ENCODE peak calls at places on chromosome 22, in ten cellular contexts. Q is kidney; P is fibroblast of lung; E is hepatocyte; X is CD4-positive, CD25-positive, alpha-beta regulatory T cell; Y is MM.1S; I is heart left ventricle; D is iPS DF 6.9; G is Karpas-422; O is aorta. B is an unnamed sample.

GRCh38 chr22:17119481-17120202 is 1.5 kb downstream of the TMEM121B start:
- DNase-seq in Q (no peak), P (peak; percentile 17), E (no peak), X (no peak), Y (no peak), I (no peak), D (peak; percentile 64), G (peak; percentile 78), O (no peak), B (no peak)

GRCh38 chr22:27892064-27892463 is 27.0 kb downstream of the PITPNB start:
- DNase-seq in Q (no peak), P (no peak), E (no peak), X (no peak), Y (no peak), I (peak; percentile 80), D (no peak), G (no peak), O (no peak), B (no peak)

GRCh38 chr22:41598891-41599635 is 9.4 kb upstream of the PMM1 start:
- DNase-seq in Q (peak; percentile 13), P (no peak), E (no peak), X (no peak), Y (no peak), I (no peak), D (no peak), G (no peak), O (no peak), B (no peak)

GRCh38 chr22:46078241-46079092 is 71.9 kb upstream of the PPARA start:
- DNase-seq in Q (peak; percentile 92), P (peak; percentile 62), E (no peak), X (no peak), Y (no peak), I (peak; percentile 87), D (no peak), G (no peak), O (peak; percentile 78), B (peak; percentile 75)

GRCh38 chr22:50481440-50482106 is at the start of gene ADM2:
- DNase-seq in Q (peak; percentile 84), P (peak; percentile 31), E (peak; percentile 73), X (peak; percentile 64), Y (no peak), I (no peak), D (no peak), G (no peak), O (peak; percentile 47), B (peak; percentile 70)

GRCh38 chr22:41925783-41926460 is 684 bp downstream of the TNFRSF13C start:
- DNase-seq in Q (no peak), P (peak; percentile 28), E (peak; percentile 82), X (peak; percentile 72), Y (peak; percentile 54), I (peak; percentile 57), D (no peak), G (peak; percentile 93), O (peak; percentile 58), B (peak; percentile 76)

GRCh38 chr22:28341001-28341400 is 338.6 kb downstream of the TTC28 start:
- DNase-seq in Q (no peak), P (peak; percentile 26), E (no peak), X (no peak), Y (no peak), I (no peak), D (no peak), G (no peak), O (no peak), B (no peak)

GRCh38 chr22:42363851-42364250 is 68.4 kb downstream of the NFAM1 start:
- DNase-seq in Q (no peak), P (no peak), E (no peak), X (no peak), Y (no peak), I (no peak), D (no peak), G (no peak), O (no peak), B (no peak)

GRCh38 chr22:47250995-47251765 is 488.7 kb downstream of the TBC1D22A start:
- DNase-seq in Q (no peak), P (no peak), E (no peak), X (no peak), Y (no peak), I (no peak), D (no peak), G (no peak), O (no peak), B (no peak)

GRCh38 chr22:32050678-32051515 is 7.8 kb downstream of the SLC5A1 start:
- DNase-seq in Q (peak; percentile 72), P (peak; percentile 88), E (peak; percentile 71), X (no peak), Y (peak; percentile 9), I (peak; percentile 50), D (no peak), G (no peak), O (peak; percentile 55), B (no peak)

GRCh38 chr22:50247748-50248147 is 2.9 kb upstream of the TUBGCP6 start:
- DNase-seq in Q (peak; percentile 84), P (peak; percentile 45), E (no peak), X (peak; percentile 46), Y (peak; percentile 91), I (no peak), D (no peak), G (peak; percentile 96), O (no peak), B (no peak)

GRCh38 chr22:18001040-18001893 is 23.1 kb downstream of the MICAL3 start:
- DNase-seq in Q (peak; percentile 97), P (peak; percentile 99), E (peak; percentile 93), X (peak; percentile 46), Y (peak; percentile 97), I (peak; percentile 91), D (peak; percentile 83), G (peak; percentile 98), O (peak; percentile 94), B (peak; percentile 87)

GRCh38 chr22:19757140-19757984 is 3.2 kb upstream of the TBX1 start:
- DNase-seq in Q (no peak), P (no peak), E (no peak), X (no peak), Y (peak; percentile 30), I (no peak), D (no peak), G (peak; percentile 57), O (no peak), B (no peak)
- H3K4me1 ChIP-seq in Q (no peaks in the 10 kb centered on the region), P (no peaks in the 10 kb centered on the region), E (peaks cover 10% of the 10 kb centered on the region), X (peaks cover 41% of the 10 kb centered on the region), Y (peaks cover 3% of the 10 kb centered on the region), I (peaks cover 16% of the 10 kb centered on the region), D (peaks cover 10% of the 10 kb centered on the region), G (peaks cover 13% of the 10 kb centered on the region), O (no peaks in the 10 kb centered on the region), B (peaks cover 37% of the 10 kb centered on the region)

DNA sequence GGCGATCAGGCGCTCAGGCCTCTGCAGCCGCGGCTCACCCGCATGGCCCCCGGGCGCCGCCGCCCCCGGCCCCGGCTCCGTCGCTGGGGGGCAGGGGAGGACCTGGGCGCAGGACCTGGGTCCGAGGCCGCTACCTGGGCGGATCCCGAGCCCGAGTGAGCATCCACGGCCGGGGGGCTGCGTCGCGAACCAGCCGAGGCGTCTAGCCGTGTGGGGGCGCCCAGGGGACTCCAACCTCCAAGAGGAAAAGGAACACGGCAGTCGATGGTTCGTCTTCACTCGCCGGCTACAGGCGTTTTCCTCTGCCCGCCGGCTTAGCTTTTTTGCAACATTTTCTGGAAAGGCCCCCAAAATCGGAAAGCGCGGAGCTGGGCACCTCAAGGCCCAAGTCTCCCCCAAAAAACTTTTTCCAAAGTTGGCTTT is 698 bp downstream of the PDGFB start:
- DNase-seq in Q (no peak), P (no peak), E (no peak), X (no peak), Y (peak; percentile 29), I (no peak), D (no peak), G (no peak), O (no peak), B (no peak)
- H3K4me3 ChIP-seq in Q (peak overlapping the region; percentile 42), P (peak overlapping the region; percentile 20), E (peak overlapping the region; percentile 36), X (no peak overlapping the region), Y (peak overlapping the region; percentile 84), I (peak overlapping the region; percentile 82), D (peak overlapping the region; percentile 34), G (no peak overlapping the region), O (peak overlapping the region; percentile 42), B (peak overlapping the region; percentile 72)

GRCh38 chr22:48652796-48653195 is 1174.9 kb downstream of the BRD1 start:
- DNase-seq in Q (no peak), P (no peak), E (no peak), X (no peak), Y (no peak), I (no peak), D (no peak), G (no peak), O (no peak), B (no peak)

GRCh38 chr22:48651981-48652538 is 1175.6 kb downstream of the BRD1 start:
- DNase-seq in Q (no peak), P (no peak), E (no peak), X (no peak), Y (no peak), I (no peak), D (no peak), G (no peak), O (no peak), B (no peak)

GRCh38 chr22:48653929-48654328 is 1173.7 kb downstream of the BRD1 start:
- DNase-seq in Q (no peak), P (no peak), E (no peak), X (no peak), Y (no peak), I (no peak), D (no peak), G (no peak), O (no peak), B (no peak)

GRCh38 chr22:48654492-48654891 is 1173.2 kb downstream of the BRD1 start:
- DNase-seq in Q (no peak), P (peak; percentile 19), E (no peak), X (no peak), Y (no peak), I (no peak), D (no peak), G (no peak), O (no peak), B (no peak)

DNA sequence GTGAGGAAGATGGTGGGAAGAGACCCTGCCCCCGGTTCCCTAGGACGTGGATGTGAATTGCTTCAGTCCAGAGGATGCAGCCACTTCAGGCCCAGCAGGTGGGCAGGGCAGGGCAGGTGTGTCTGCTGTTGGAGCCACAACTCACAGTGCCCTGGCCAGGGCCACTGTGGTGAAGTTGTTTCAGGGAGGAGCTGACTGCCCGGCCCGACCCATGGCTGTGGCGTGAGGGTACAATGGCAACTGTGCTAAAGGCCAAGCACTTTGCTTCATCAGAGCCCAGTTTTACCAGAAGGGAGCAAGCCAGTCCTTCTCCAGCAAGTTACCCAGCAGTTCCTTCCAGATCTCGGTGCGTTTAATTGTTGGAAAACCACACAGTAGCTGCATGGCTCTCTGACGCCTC is 1174.4 kb downstream of the BRD1 start:
- DNase-seq in Q (no peak), P (no peak), E (no peak), X (no peak), Y (no peak), I (no peak), D (no peak), G (no peak), O (no peak), B (no peak)
- H3K9me3 ChIP-seq in Q (no peaks in the 10 kb centered on the region), P (no peaks in the 10 kb centered on the region), E (no peaks in the 10 kb centered on the region), X (no peaks in the 10 kb centered on the region), Y (no peaks in the 10 kb centered on the region), I (no peaks in the 10 kb centered on the region), D (peaks cover 38% of the 10 kb centered on the region), G (no peaks in the 10 kb centered on the region), O (no peaks in the 10 kb centered on the region), B (no peaks in the 10 kb centered on the region)

DNA sequence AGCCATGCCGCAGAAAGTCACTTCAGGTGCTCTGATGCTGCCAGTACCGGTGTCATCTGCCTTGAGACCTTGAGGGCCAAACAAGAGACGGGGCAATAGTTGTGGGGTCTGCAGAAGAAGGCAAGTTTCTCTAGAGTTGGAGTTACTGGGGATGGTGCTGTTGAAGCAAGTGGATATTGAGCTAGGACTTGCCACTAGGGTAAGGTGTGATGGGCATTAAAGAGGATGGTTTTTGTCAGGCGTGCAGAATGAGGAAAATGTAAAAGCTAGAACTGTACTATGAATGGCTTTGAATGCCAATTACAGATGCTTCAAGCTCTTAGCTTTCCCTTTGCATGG is 61.6 kb downstream of the TNRC6B start:
- DNase-seq in Q (no peak), P (no peak), E (no peak), X (no peak), Y (no peak), I (no peak), D (no peak), G (no peak), O (no peak), B (no peak)
- H3K4me1 ChIP-seq in Q (peaks cover 13% of the 10 kb centered on the region), P (peaks cover 6% of the 10 kb centered on the region), E (peaks cover 3% of the 10 kb centered on the region), X (peaks cover 67% of the 10 kb centered on the region), Y (peaks cover 24% of the 10 kb centered on the region), I (peaks cover 83% of the 10 kb centered on the region), D (peaks cover 2% of the 10 kb centered on the region), G (peaks cover 11% of the 10 kb centered on the region), O (no peaks in the 10 kb centered on the region), B (peaks cover 61% of the 10 kb centered on the region)

B was measured in lower lobe of right lung.